ENCODE peak calls at places on chromosomes 5 and 9, in seven cellular contexts. One of them, this sample, is unnamed.

GRCh38 chr5:98735806-98736507 is 37.5 kb upstream of the RGMB start:
- DNase-seq in PC-3: peak
- DNase-seq in heart left ventricle: no peak
- DNase-seq in OCI-LY7: no peak
- DNase-seq in body of pancreas: no peak
- DNase-seq in GM23248: peak
- DNase-seq in fibroblast of lung: peak
- DNase-seq in this sample: no peak

GRCh38 chr5:1207555-1207954 is 6.2 kb downstream of the SLC6A19 start:
- DNase-seq in heart left ventricle: no peak
- DNase-seq in GM23248: no peak
- DNase-seq in PC-3: peak
- DNase-seq in fibroblast of lung: no peak
- DNase-seq in OCI-LY7: no peak
- DNase-seq in body of pancreas: no peak
- DNase-seq in this sample: no peak

GRCh38 chr5:73863911-73864310 is 237.9 kb downstream of the ARHGEF28 start:
- DNase-seq in body of pancreas: no peak
- DNase-seq in fibroblast of lung: no peak
- DNase-seq in GM23248: no peak
- DNase-seq in PC-3: no peak
- DNase-seq in OCI-LY7: no peak
- DNase-seq in heart left ventricle: no peak
- DNase-seq in this sample: no peak

GRCh38 chr5:109299557-109299956 is 110.2 kb downstream of the PJA2 start:
- DNase-seq in heart left ventricle: no peak
- DNase-seq in body of pancreas: no peak
- DNase-seq in GM23248: no peak
- DNase-seq in OCI-LY7: no peak
- DNase-seq in fibroblast of lung: no peak
- DNase-seq in PC-3: no peak
- DNase-seq in this sample: no peak

GRCh38 chr5:77845273-77845646 is 69.1 kb upstream of the TBCA start:
- DNase-seq in GM23248: no peak
- DNase-seq in heart left ventricle: no peak
- DNase-seq in fibroblast of lung: no peak
- DNase-seq in PC-3: no peak
- DNase-seq in body of pancreas: no peak
- DNase-seq in OCI-LY7: no peak
- DNase-seq in this sample: no peak

GRCh38 chr5:172305380-172305779 is 21.8 kb upstream of the UBTD2 start:
- DNase-seq in body of pancreas: no peak
- DNase-seq in GM23248: no peak
- DNase-seq in OCI-LY7: no peak
- DNase-seq in heart left ventricle: no peak
- DNase-seq in fibroblast of lung: no peak
- DNase-seq in PC-3: no peak
- DNase-seq in this sample: no peak

GRCh38 chr5:88398316-88398715 is 129.7 kb upstream of the TMEM161B start:
- DNase-seq in PC-3: no peak
- DNase-seq in heart left ventricle: no peak
- DNase-seq in fibroblast of lung: peak
- DNase-seq in body of pancreas: no peak
- DNase-seq in GM23248: no peak
- DNase-seq in OCI-LY7: no peak
- DNase-seq in this sample: no peak

GRCh38 chr9:116549061-116549664 is 137.9 kb upstream of the TRIM32 start:
- DNase-seq in heart left ventricle: peak
- DNase-seq in OCI-LY7: no peak
- DNase-seq in PC-3: peak
- DNase-seq in body of pancreas: peak
- DNase-seq in fibroblast of lung: peak
- DNase-seq in GM23248: peak
- DNase-seq in this sample: peak

GRCh38 chr9:134488251-134488900 is 153.2 kb upstream of the COL5A1 start:
- DNase-seq in PC-3: no peak
- DNase-seq in GM23248: peak
- DNase-seq in OCI-LY7: no peak
- DNase-seq in heart left ventricle: no peak
- DNase-seq in body of pancreas: no peak
- DNase-seq in fibroblast of lung: no peak
- DNase-seq in this sample: no peak

GRCh38 chr9:125850231-125850630 is 103.1 kb downstream of the PBX3 start:
- DNase-seq in fibroblast of lung: no peak
- DNase-seq in GM23248: no peak
- DNase-seq in PC-3: no peak
- DNase-seq in heart left ventricle: no peak
- DNase-seq in body of pancreas: no peak
- DNase-seq in OCI-LY7: no peak
- DNase-seq in this sample: no peak

GRCh38 chr9:86557063-86557766 is 203.0 kb upstream of the TUT7 start:
- DNase-seq in PC-3: no peak
- DNase-seq in body of pancreas: no peak
- DNase-seq in OCI-LY7: no peak
- DNase-seq in heart left ventricle: no peak
- DNase-seq in GM23248: peak
- DNase-seq in fibroblast of lung: peak
- DNase-seq in this sample: peak

GRCh38 chr9:70079364-70080103 is 35.9 kb downstream of the MAMDC2 start:
- DNase-seq in OCI-LY7: no peak
- DNase-seq in PC-3: peak
- DNase-seq in body of pancreas: peak
- DNase-seq in fibroblast of lung: no peak
- DNase-seq in GM23248: peak
- DNase-seq in heart left ventricle: no peak
- DNase-seq in this sample: peak

GRCh38 chr5:120886351-120886860 is 422.3 kb downstream of the PRR16 start:
- DNase-seq in PC-3: no peak
- DNase-seq in heart left ventricle: no peak
- DNase-seq in fibroblast of lung: no peak
- DNase-seq in body of pancreas: no peak
- DNase-seq in GM23248: no peak
- DNase-seq in OCI-LY7: no peak
- DNase-seq in this sample: no peak

GRCh38 chr9:129836342-129837007 is 1.2 kb downstream of the USP20 start:
- DNase-seq in fibroblast of lung: no peak
- DNase-seq in heart left ventricle: no peak
- DNase-seq in PC-3: no peak
- DNase-seq in OCI-LY7: peak
- DNase-seq in GM23248: peak
- DNase-seq in body of pancreas: no peak
- DNase-seq in this sample: no peak

GRCh38 chr9:2984481-2984880 is 140.6 kb upstream of the PUM3 start:
- DNase-seq in GM23248: no peak
- DNase-seq in body of pancreas: no peak
- DNase-seq in OCI-LY7: no peak
- DNase-seq in fibroblast of lung: no peak
- DNase-seq in PC-3: no peak
- DNase-seq in heart left ventricle: no peak
- DNase-seq in this sample: no peak

GRCh38 chr9:2800385-2801179 is 43.3 kb downstream of the PUM3 start:
- DNase-seq in body of pancreas: no peak
- DNase-seq in heart left ventricle: no peak
- DNase-seq in GM23248: peak
- DNase-seq in PC-3: no peak
- DNase-seq in OCI-LY7: no peak
- DNase-seq in fibroblast of lung: no peak
- DNase-seq in this sample: no peak

GRCh38 chr5:36605241-36605640 is 1.2 kb upstream of the SLC1A3 start:
- DNase-seq in PC-3: no peak
- DNase-seq in fibroblast of lung: no peak
- DNase-seq in OCI-LY7: no peak
- DNase-seq in GM23248: peak
- DNase-seq in heart left ventricle: no peak
- DNase-seq in body of pancreas: no peak
- DNase-seq in this sample: no peak

GRCh38 chr5:134539732-134540131 is 14.3 kb downstream of the JADE2 start:
- DNase-seq in PC-3: no peak
- DNase-seq in GM23248: no peak
- DNase-seq in OCI-LY7: no peak
- DNase-seq in fibroblast of lung: no peak
- DNase-seq in body of pancreas: no peak
- DNase-seq in heart left ventricle: peak
- DNase-seq in this sample: no peak

GRCh38 chr5:127305486-127305885 is 14.9 kb downstream of the MEGF10 start:
- DNase-seq in OCI-LY7: no peak
- DNase-seq in body of pancreas: no peak
- DNase-seq in heart left ventricle: no peak
- DNase-seq in GM23248: no peak
- DNase-seq in PC-3: no peak
- DNase-seq in fibroblast of lung: no peak
- DNase-seq in this sample: no peak

GRCh38 chr9:27453860-27454553 is 70.1 kb upstream of the IFNK start:
- DNase-seq in fibroblast of lung: no peak
- DNase-seq in PC-3: peak
- DNase-seq in GM23248: no peak
- DNase-seq in body of pancreas: no peak
- DNase-seq in OCI-LY7: no peak
- DNase-seq in heart left ventricle: no peak
- DNase-seq in this sample: no peak

GRCh38 chr5:142748568-142749249 is 21.5 kb upstream of the ARHGAP26 start:
- DNase-seq in body of pancreas: peak
- DNase-seq in PC-3: peak
- DNase-seq in heart left ventricle: no peak
- DNase-seq in fibroblast of lung: no peak
- DNase-seq in GM23248: no peak
- DNase-seq in OCI-LY7: peak
- DNase-seq in this sample: no peak

GRCh38 chr5:158387499-158387898 is 528.6 kb upstream of the CLINT1 start:
- DNase-seq in heart left ventricle: no peak
- DNase-seq in GM23248: no peak
- DNase-seq in body of pancreas: no peak
- DNase-seq in fibroblast of lung: no peak
- DNase-seq in OCI-LY7: no peak
- DNase-seq in PC-3: no peak
- DNase-seq in this sample: no peak

GRCh38 chr9:137757613-137758029 is 120.0 kb upstream of the CACNA1B start:
- DNase-seq in OCI-LY7: no peak
- DNase-seq in PC-3: peak
- DNase-seq in GM23248: peak
- DNase-seq in heart left ventricle: no peak
- DNase-seq in fibroblast of lung: peak
- DNase-seq in body of pancreas: no peak
- DNase-seq in this sample: no peak

GRCh38 chr9:26460624-26461023 is 432.0 kb downstream of the CAAP1 start:
- DNase-seq in OCI-LY7: no peak
- DNase-seq in GM23248: no peak
- DNase-seq in PC-3: no peak
- DNase-seq in fibroblast of lung: no peak
- DNase-seq in body of pancreas: no peak
- DNase-seq in heart left ventricle: no peak
- DNase-seq in this sample: no peak

GRCh38 chr5:74336286-74336685 is 304.2 kb downstream of the ENC1 start:
- DNase-seq in heart left ventricle: no peak
- DNase-seq in OCI-LY7: no peak
- DNase-seq in fibroblast of lung: no peak
- DNase-seq in PC-3: no peak
- DNase-seq in GM23248: peak
- DNase-seq in body of pancreas: no peak
- DNase-seq in this sample: no peak

GRCh38 chr9:8315211-8315610 is 515.6 kb upstream of the DMAC1 start:
- DNase-seq in heart left ventricle: no peak
- DNase-seq in body of pancreas: no peak
- DNase-seq in PC-3: no peak
- DNase-seq in OCI-LY7: no peak
- DNase-seq in GM23248: no peak
- DNase-seq in fibroblast of lung: peak
- DNase-seq in this sample: no peak
- H3K27ac ChIP-seq in heart left ventricle: no peak
- H3K27ac ChIP-seq in body of pancreas: no peak
- H3K27ac ChIP-seq in PC-3: no peak
- H3K27ac ChIP-seq in OCI-LY7: no peak
- H3K27ac ChIP-seq in GM23248: no peak
- H3K27ac ChIP-seq in fibroblast of lung: no peak
- H3K27ac ChIP-seq in this sample: no peak

GRCh38 chr9:121298689-121299112 is 30.7 kb downstream of the GSN start:
- DNase-seq in OCI-LY7: no peak
- DNase-seq in heart left ventricle: no peak
- DNase-seq in body of pancreas: no peak
- DNase-seq in fibroblast of lung: no peak
- DNase-seq in GM23248: peak
- DNase-seq in PC-3: no peak
- DNase-seq in this sample: peak
- H3K4me3 ChIP-seq in OCI-LY7: no peak
- H3K4me3 ChIP-seq in heart left ventricle: peak
- H3K4me3 ChIP-seq in body of pancreas: no peak
- H3K4me3 ChIP-seq in fibroblast of lung: no peak
- H3K4me3 ChIP-seq in GM23248: peak
- H3K4me3 ChIP-seq in PC-3: no peak
- H3K4me3 ChIP-seq in this sample: peak

GRCh38 chr5:174532453-174533126 is 191.8 kb upstream of the MSX2 start:
- DNase-seq in GM23248: peak
- DNase-seq in PC-3: peak
- DNase-seq in heart left ventricle: peak
- DNase-seq in OCI-LY7: no peak
- DNase-seq in fibroblast of lung: peak
- DNase-seq in body of pancreas: peak
- DNase-seq in this sample: peak
- H3K27ac ChIP-seq in GM23248: peak
- H3K27ac ChIP-seq in PC-3: peak
- H3K27ac ChIP-seq in heart left ventricle: no peak
- H3K27ac ChIP-seq in OCI-LY7: no peak
- H3K27ac ChIP-seq in fibroblast of lung: peak
- H3K27ac ChIP-seq in body of pancreas: no peak
- H3K27ac ChIP-seq in this sample: no peak

GRCh38 chr5:66689522-66690220 is 93.5 kb downstream of the MAST4 start:
- DNase-seq in PC-3: no peak
- DNase-seq in body of pancreas: peak
- DNase-seq in GM23248: peak
- DNase-seq in OCI-LY7: no peak
- DNase-seq in heart left ventricle: no peak
- DNase-seq in fibroblast of lung: no peak
- DNase-seq in this sample: no peak
- H3K4me3 ChIP-seq in PC-3: no peak
- H3K4me3 ChIP-seq in body of pancreas: no peak
- H3K4me3 ChIP-seq in GM23248: no peak
- H3K4me3 ChIP-seq in OCI-LY7: no peak
- H3K4me3 ChIP-seq in heart left ventricle: no peak
- H3K4me3 ChIP-seq in fibroblast of lung: no peak
- H3K4me3 ChIP-seq in this sample: no peak

DNA sequence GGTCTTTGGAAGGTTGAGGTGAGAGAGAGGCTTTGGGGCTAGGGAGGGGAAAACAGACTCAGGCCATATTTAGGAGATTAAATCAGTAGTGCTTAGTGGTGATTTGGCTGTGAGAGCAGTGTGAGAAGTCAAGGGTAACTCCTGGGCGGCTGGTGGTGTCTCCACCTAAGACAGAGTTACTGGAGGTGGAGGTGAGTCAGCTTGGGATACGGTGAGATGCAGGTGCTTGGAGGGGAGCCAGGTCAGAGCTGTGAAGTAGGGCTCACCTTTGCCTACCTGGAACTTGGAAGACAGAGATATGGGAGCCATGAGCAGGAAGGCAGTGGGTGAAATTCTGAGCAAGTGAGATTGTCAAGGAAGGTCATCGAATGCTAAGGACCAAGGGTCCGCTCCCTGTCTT is 24.5 kb downstream of the RGS3 start:
- DNase-seq in PC-3: peak
- DNase-seq in fibroblast of lung: no peak
- DNase-seq in OCI-LY7: no peak
- DNase-seq in GM23248: no peak
- DNase-seq in heart left ventricle: no peak
- DNase-seq in body of pancreas: peak
- DNase-seq in this sample: no peak
- H3K27ac ChIP-seq in PC-3: no peak
- H3K27ac ChIP-seq in fibroblast of lung: peak
- H3K27ac ChIP-seq in OCI-LY7: no peak
- H3K27ac ChIP-seq in GM23248: no peak
- H3K27ac ChIP-seq in heart left ventricle: peak
- H3K27ac ChIP-seq in body of pancreas: no peak
- H3K27ac ChIP-seq in this sample: no peak

This sample was measured in uterus.